ENCODE peak calls at places on chromosomes 11 and 22, in four cellular contexts. One of them, this sample, is unnamed.

GRCh38 chr11:114131366-114131963 is 72.0 kb downstream of the ZBTB16 start:
- DNase-seq in GM12878: no peak
- DNase-seq in K562: no peak
- DNase-seq in HepG2: no peak
- DNase-seq in this sample: no peak

GRCh38 chr11:69830086-69830485 is 10.9 kb upstream of the FGF3 start:
- DNase-seq in K562: no peak
- DNase-seq in HepG2: no peak
- DNase-seq in GM12878: no peak
- DNase-seq in this sample: no peak

GRCh38 chr22:31173386-31174145 is 13.6 kb downstream of the RNF185 start:
- DNase-seq in K562: no peak
- DNase-seq in HepG2: no peak
- DNase-seq in GM12878: no peak
- DNase-seq in this sample: no peak

GRCh38 chr11:304915-305833 is 2.4 kb upstream of the IFITM2 start:
- DNase-seq in HepG2: peak; percentile 61
- DNase-seq in GM12878: no peak
- DNase-seq in K562: peak; percentile 57
- DNase-seq in this sample: peak; percentile 58

GRCh38 chr11:2655834-2656622 is 43.8 kb downstream of the KCNQ1OT1 start:
- DNase-seq in GM12878: no peak
- DNase-seq in K562: peak; percentile 4
- DNase-seq in HepG2: no peak
- DNase-seq in this sample: peak; percentile 2

GRCh38 chr11:83330303-83330702 is 44.1 kb upstream of the CCDC90B start:
- DNase-seq in GM12878: no peak
- DNase-seq in HepG2: no peak
- DNase-seq in K562: no peak
- DNase-seq in this sample: no peak

GRCh38 chr11:75421902-75422247 is 11.1 kb downstream of the KLHL35 start:
- DNase-seq in K562: no peak
- DNase-seq in GM12878: no peak
- DNase-seq in HepG2: no peak
- DNase-seq in this sample: no peak

GRCh38 chr11:127675602-127676001 is 675.0 kb upstream of the KIRREL3 start:
- DNase-seq in GM12878: no peak
- DNase-seq in K562: no peak
- DNase-seq in HepG2: no peak
- DNase-seq in this sample: no peak

GRCh38 chr11:66607126-66607834 is 9.2 kb upstream of the RBM14 start:
- DNase-seq in K562: no peak
- DNase-seq in HepG2: peak; percentile 82
- DNase-seq in GM12878: no peak
- DNase-seq in this sample: no peak

GRCh38 chr11:2748061-2748813 is 48.4 kb upstream of the KCNQ1OT1 start:
- DNase-seq in K562: no peak
- DNase-seq in GM12878: no peak
- DNase-seq in HepG2: no peak
- DNase-seq in this sample: no peak

GRCh38 chr11:121467965-121468364 is 15.2 kb upstream of the SORL1-AS1 start:
- DNase-seq in GM12878: peak; percentile 90
- DNase-seq in K562: no peak
- DNase-seq in HepG2: no peak
- DNase-seq in this sample: no peak

GRCh38 chr11:80096736-80097135 is 655.9 kb upstream of the TENM4 start:
- DNase-seq in HepG2: no peak
- DNase-seq in GM12878: no peak
- DNase-seq in K562: no peak
- DNase-seq in this sample: no peak

GRCh38 chr11:8656291-8656690 is 26.2 kb downstream of the TRIM66 start:
- DNase-seq in K562: no peak
- DNase-seq in GM12878: no peak
- DNase-seq in HepG2: no peak
- DNase-seq in this sample: no peak

GRCh38 chr11:118615996-118616395 is 8.6 kb downstream of the PHLDB1 start:
- DNase-seq in HepG2: no peak
- DNase-seq in K562: no peak
- DNase-seq in GM12878: no peak
- DNase-seq in this sample: no peak

GRCh38 chr11:79026803-79027445 is 413.9 kb downstream of the TENM4 start:
- DNase-seq in HepG2: no peak
- DNase-seq in GM12878: no peak
- DNase-seq in K562: no peak
- DNase-seq in this sample: no peak

GRCh38 chr11:75339685-75340409 is 11.6 kb downstream of the ARRB1 start:
- DNase-seq in GM12878: peak; percentile 43
- DNase-seq in HepG2: no peak
- DNase-seq in K562: no peak
- DNase-seq in this sample: no peak

GRCh38 chr11:128422576-128423370 is 164.6 kb downstream of the ETS1 start:
- DNase-seq in GM12878: no peak
- DNase-seq in HepG2: no peak
- DNase-seq in K562: no peak
- DNase-seq in this sample: no peak

GRCh38 chr22:35328472-35328885 is 28.8 kb downstream of the TOM1 start:
- DNase-seq in K562: no peak
- DNase-seq in GM12878: no peak
- DNase-seq in HepG2: peak; percentile 96
- DNase-seq in this sample: no peak

GRCh38 chr22:44127353-44127752 is 53.4 kb upstream of the PARVG start:
- DNase-seq in GM12878: no peak
- DNase-seq in HepG2: no peak
- DNase-seq in K562: no peak
- DNase-seq in this sample: no peak

GRCh38 chr11:15852179-15852578 is 504.2 kb downstream of the SOX6 start:
- DNase-seq in HepG2: peak; percentile 13
- DNase-seq in GM12878: no peak
- DNase-seq in K562: peak; percentile 14
- DNase-seq in this sample: peak; percentile 37

GRCh38 chr11:72406536-72407507 is 27.5 kb downstream of the CLPB start:
- DNase-seq in HepG2: peak; percentile 43
- DNase-seq in K562: no peak
- DNase-seq in GM12878: no peak
- DNase-seq in this sample: no peak

GRCh38 chr11:61820174-61820573 is 3.4 kb upstream of the FADS1 start:
- DNase-seq in K562: no peak
- DNase-seq in HepG2: peak; percentile 33
- DNase-seq in GM12878: no peak
- DNase-seq in this sample: no peak

GRCh38 chr11:34638897-34639296 is 18.0 kb downstream of the EHF start:
- DNase-seq in K562: no peak
- DNase-seq in GM12878: no peak
- DNase-seq in HepG2: no peak
- DNase-seq in this sample: no peak

GRCh38 chr11:2382129-2382517 is 5.0 kb downstream of the CD81 start:
- DNase-seq in K562: no peak
- DNase-seq in GM12878: no peak
- DNase-seq in HepG2: no peak
- DNase-seq in this sample: no peak

GRCh38 chr11:118530180-118530682 is 761 bp upstream of the TMEM25 start:
- DNase-seq in HepG2: no peak
- DNase-seq in GM12878: no peak
- DNase-seq in K562: peak; percentile 71
- DNase-seq in this sample: no peak

GRCh38 chr22:45490836-45491235 is 11.8 kb upstream of the FBLN1 start:
- DNase-seq in GM12878: no peak
- DNase-seq in K562: no peak
- DNase-seq in HepG2: peak; percentile 72
- DNase-seq in this sample: no peak

GRCh38 chr11:123217897-123218296 is 22.8 kb upstream of the CLMP start:
- DNase-seq in HepG2: no peak
- DNase-seq in GM12878: no peak
- DNase-seq in K562: no peak
- DNase-seq in this sample: no peak

GRCh38 chr11:113849713-113850112 is 25.7 kb downstream of the USP28 start:
- DNase-seq in K562: no peak
- DNase-seq in HepG2: no peak
- DNase-seq in GM12878: no peak
- DNase-seq in this sample: no peak

GRCh38 chr11:122197055-122197987 is 81.3 kb upstream of the BLID start:
- DNase-seq in K562: no peak
- DNase-seq in GM12878: no peak
- DNase-seq in HepG2: peak; percentile 57
- DNase-seq in this sample: no peak

GRCh38 chr11:19526119-19526518 is 186.5 kb upstream of the NAV2 start:
- DNase-seq in GM12878: no peak
- DNase-seq in K562: no peak
- DNase-seq in HepG2: no peak
- DNase-seq in this sample: no peak

GRCh38 chr11:3163241-3163981 is 1.7 kb downstream of the OSBPL5 start:
- DNase-seq in K562: no peak
- DNase-seq in HepG2: no peak
- DNase-seq in GM12878: no peak
- DNase-seq in this sample: no peak

GRCh38 chr11:116862101-116862637 is 24.7 kb upstream of the APOA1 start:
- DNase-seq in HepG2: no peak
- DNase-seq in GM12878: no peak
- DNase-seq in K562: no peak
- DNase-seq in this sample: no peak

GRCh38 chr11:11555228-11555627 is 66.6 kb downstream of the GALNT18 start:
- DNase-seq in HepG2: no peak
- DNase-seq in K562: no peak
- DNase-seq in GM12878: no peak
- DNase-seq in this sample: no peak
- TF ChIP-seq FOXK2 in HepG2: no peak
- TF ChIP-seq FOXK2 in K562: no peak
- TF ChIP-seq FOXK2 in GM12878: no peak
- TF ChIP-seq FOXK2 in this sample: no peak

DNA sequence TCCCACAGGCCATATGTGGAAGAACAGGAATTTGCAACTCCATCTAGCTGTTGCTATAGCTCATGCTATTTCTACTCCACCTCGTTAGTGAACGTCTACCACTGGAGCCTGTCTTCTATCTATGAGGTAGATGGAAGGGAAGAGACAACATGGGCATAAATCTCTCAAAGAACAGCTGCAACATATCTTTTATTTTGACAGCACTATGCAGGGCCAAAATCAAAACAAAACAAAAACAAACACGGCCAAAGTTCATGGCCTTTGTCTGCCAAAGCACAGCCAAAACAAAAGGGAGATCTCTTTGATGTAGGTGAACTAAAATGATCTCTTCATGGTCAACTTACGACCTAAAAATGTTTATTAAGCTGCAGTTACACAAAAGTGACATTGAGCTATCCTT is 215.2 kb upstream of the MPPED2 start:
- DNase-seq in HepG2: peak; percentile 1
- DNase-seq in K562: no peak
- DNase-seq in GM12878: no peak
- DNase-seq in this sample: no peak
- TF ChIP-seq FOXK2 in HepG2: no peak
- TF ChIP-seq FOXK2 in K562: no peak
- TF ChIP-seq FOXK2 in GM12878: no peak
- TF ChIP-seq FOXK2 in this sample: no peak

GRCh38 chr11:32255876-32256275 is 165.0 kb downstream of the RCN1 start:
- DNase-seq in GM12878: no peak
- DNase-seq in HepG2: no peak
- DNase-seq in K562: no peak
- DNase-seq in this sample: no peak
- TF ChIP-seq FOXK2 in GM12878: no peak
- TF ChIP-seq FOXK2 in HepG2: no peak
- TF ChIP-seq FOXK2 in K562: no peak
- TF ChIP-seq FOXK2 in this sample: no peak

DNA sequence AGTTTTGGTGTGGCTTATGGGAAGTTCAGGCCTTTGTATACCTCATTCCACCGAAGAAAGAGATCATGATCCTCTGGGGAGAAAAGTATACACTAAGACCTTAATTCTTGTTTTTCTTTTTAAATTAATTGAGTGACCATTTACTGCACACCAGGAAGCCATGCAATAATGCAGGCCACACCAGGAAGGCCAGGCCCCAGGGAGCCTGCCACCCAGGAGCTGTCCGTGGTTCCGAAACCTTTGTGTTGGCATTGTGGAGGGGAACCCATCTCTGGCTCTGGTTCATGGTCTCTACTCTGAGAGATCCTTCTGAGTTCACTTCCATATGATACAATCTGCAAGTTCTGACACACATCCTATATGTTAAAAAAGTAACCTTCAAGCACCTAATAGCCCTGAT is 291.8 kb downstream of the MIAT start:
- DNase-seq in HepG2: no peak
- DNase-seq in K562: no peak
- DNase-seq in GM12878: no peak
- DNase-seq in this sample: no peak
- TF ChIP-seq FOXK2 in HepG2: no peak
- TF ChIP-seq FOXK2 in K562: no peak
- TF ChIP-seq FOXK2 in GM12878: no peak
- TF ChIP-seq FOXK2 in this sample: no peak

DNA sequence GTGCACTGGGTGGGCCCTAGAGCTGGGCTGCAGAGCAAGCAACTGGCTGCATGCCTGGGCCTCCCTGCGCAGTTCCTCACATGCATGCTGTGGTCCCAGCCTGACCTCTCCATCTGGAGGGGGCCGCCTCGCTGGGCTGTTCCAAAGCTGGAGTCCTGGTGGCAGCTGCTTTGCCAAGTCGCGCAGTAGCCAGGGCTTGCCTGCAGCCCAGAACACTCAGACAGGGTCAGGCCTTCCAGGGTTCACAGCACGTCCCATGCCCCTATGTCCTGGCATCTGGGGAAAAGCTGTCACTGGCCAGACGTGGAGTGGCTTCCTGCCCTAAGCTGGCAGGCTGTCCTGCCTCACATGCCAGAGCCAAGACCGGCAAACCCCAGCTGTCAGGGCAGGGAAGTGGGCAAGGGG is 16.5 kb upstream of the CDC42EP2 start:
- DNase-seq in GM12878: no peak
- DNase-seq in HepG2: no peak
- DNase-seq in K562: no peak
- DNase-seq in this sample: no peak
- TF ChIP-seq FOXK2 in GM12878: no peak
- TF ChIP-seq FOXK2 in HepG2: no peak
- TF ChIP-seq FOXK2 in K562: no peak
- TF ChIP-seq FOXK2 in this sample: no peak

GRCh38 chr11:65056999-65057398 is 1.4 kb downstream of the NAALADL1 start:
- DNase-seq in K562: no peak
- DNase-seq in GM12878: no peak
- DNase-seq in HepG2: no peak
- DNase-seq in this sample: no peak

GRCh38 chr11:65059523-65059922 is 1.2 kb upstream of the NAALADL1 start:
- DNase-seq in K562: no peak
- DNase-seq in HepG2: no peak
- DNase-seq in GM12878: no peak
- DNase-seq in this sample: no peak

GRCh38 chr11:65058012-65058411 is 341 bp downstream of the NAALADL1 start:
- DNase-seq in HepG2: no peak
- DNase-seq in K562: no peak
- DNase-seq in GM12878: no peak
- DNase-seq in this sample: no peak

GRCh38 chr11:65057526-65057925 is 827 bp downstream of the NAALADL1 start:
- DNase-seq in GM12878: no peak
- DNase-seq in HepG2: no peak
- DNase-seq in K562: no peak
- DNase-seq in this sample: no peak

GRCh38 chr11:65058419-65059054 is at the start of gene NAALADL1:
- DNase-seq in GM12878: no peak
- DNase-seq in HepG2: peak; percentile 49
- DNase-seq in K562: no peak
- DNase-seq in this sample: no peak
- TF ChIP-seq FOXK2 in GM12878: no peak
- TF ChIP-seq FOXK2 in HepG2: no peak
- TF ChIP-seq FOXK2 in K562: no peak
- TF ChIP-seq FOXK2 in this sample: no peak

This sample was measured in HEK293T.